ENCODE peak calls at places on chromosomes 3 and 15, in eight cellular contexts. W is GOT3, T is NCI-H2171 treated with DMSO at 0.1 percent for 48 hours, P is hippocampal formation, G is A673, L is endothelial cell of umbilical vein, Y is COR-L47, A is EL. D is an unnamed sample.

GRCh38 chr3:20772869-20773268 is 586.9 kb upstream of the SGO1 start:
- DNase-seq in W (no peak), T (no peak), P (no peak), G (no peak), L (no peak), Y (peak; percentile 2), A (no peak), D (no peak)

GRCh38 chr15:49330166-49330565 is 92.9 kb upstream of the FGF7 start:
- DNase-seq in W (no peak), T (no peak), P (no peak), G (no peak), L (no peak), Y (no peak), A (peak; percentile 8), D (no peak)

GRCh38 chr3:184181596-184181995 is 4.4 kb upstream of the ABCF3 start:
- DNase-seq in W (no peak), T (no peak), P (no peak), G (no peak), L (no peak), Y (no peak), A (no peak), D (no peak)

GRCh38 chr15:39942753-39943150 is 8.8 kb downstream of the EIF2AK4 start:
- DNase-seq in W (no peak), T (no peak), P (no peak), G (no peak), L (no peak), Y (no peak), A (no peak), D (no peak)

GRCh38 chr15:96887730-96888129 is 557.2 kb downstream of the NR2F2 start:
- DNase-seq in W (no peak), T (no peak), P (no peak), G (peak; percentile 76), L (peak; percentile 80), Y (no peak), A (peak; percentile 55), D (no peak)

GRCh38 chr15:57751177-57751800 is 44.8 kb downstream of the POLR2M start:
- DNase-seq in W (no peak), T (peak; percentile 20), P (no peak), G (peak; percentile 43), L (peak; percentile 72), Y (no peak), A (peak; percentile 59), D (no peak)

GRCh38 chr3:142209655-142210054 is 15.7 kb downstream of the GK5 start:
- DNase-seq in W (no peak), T (peak; percentile 79), P (no peak), G (peak; percentile 81), L (peak; percentile 84), Y (no peak), A (peak; percentile 71), D (no peak)

GRCh38 chr15:63528138-63528659 is 23.8 kb downstream of the USP3 start:
- DNase-seq in W (no peak), T (no peak), P (no peak), G (no peak), L (no peak), Y (no peak), A (peak; percentile 41), D (no peak)

GRCh38 chr3:142021127-142021526 is 128.2 kb downstream of the TFDP2 start:
- DNase-seq in W (no peak), T (no peak), P (no peak), G (no peak), L (no peak), Y (no peak), A (no peak), D (no peak)

GRCh38 chr3:13110678-13111116 is 37.5 kb upstream of the IQSEC1 start:
- DNase-seq in W (no peak), T (peak; percentile 71), P (no peak), G (no peak), L (no peak), Y (no peak), A (peak; percentile 69), D (peak; percentile 6)

GRCh38 chr3:172606021-172606420 is 82.8 kb upstream of the TNFSF10 start:
- DNase-seq in W (no peak), T (no peak), P (no peak), G (peak; percentile 31), L (peak; percentile 52), Y (no peak), A (peak; percentile 79), D (no peak)

GRCh38 chr3:9255976-9256375 is 6.5 kb upstream of the SRGAP3 start:
- DNase-seq in W (no peak), T (no peak), P (no peak), G (no peak), L (no peak), Y (no peak), A (no peak), D (no peak)

GRCh38 chr3:105377716-105378115 is 11.0 kb downstream of the ALCAM start:
- DNase-seq in W (no peak), T (no peak), P (no peak), G (no peak), L (no peak), Y (no peak), A (no peak), D (no peak)

GRCh38 chr15:58038426-58039106 is 26.9 kb downstream of the ALDH1A2 start:
- DNase-seq in W (no peak), T (peak; percentile 5), P (no peak), G (peak; percentile 35), L (peak; percentile 85), Y (peak; percentile 5), A (peak; percentile 45), D (no peak)

GRCh38 chr15:65494066-65494465 is 23.4 kb downstream of the DPP8 start:
- DNase-seq in W (no peak), T (no peak), P (no peak), G (no peak), L (no peak), Y (no peak), A (no peak), D (no peak)

GRCh38 chr3:3020209-3020608 is 90.0 kb downstream of the IL5RA start:
- DNase-seq in W (no peak), T (no peak), P (no peak), G (no peak), L (no peak), Y (no peak), A (no peak), D (no peak)

GRCh38 chr3:13015286-13016082 is 57.7 kb downstream of the IQSEC1 start:
- DNase-seq in W (no peak), T (no peak), P (no peak), G (no peak), L (no peak), Y (no peak), A (no peak), D (no peak)

GRCh38 chr15:29937956-29938355 is 115.7 kb upstream of the TJP1 start:
- DNase-seq in W (no peak), T (no peak), P (no peak), G (no peak), L (peak; percentile 27), Y (no peak), A (peak; percentile 78), D (no peak)

GRCh38 chr3:113573728-113574127 is 41.4 kb downstream of the SIDT1 start:
- DNase-seq in W (no peak), T (no peak), P (no peak), G (no peak), L (peak; percentile 4), Y (no peak), A (no peak), D (no peak)

GRCh38 chr3:178120367-178120766 is 415.9 kb upstream of the KCNMB2 start:
- DNase-seq in W (no peak), T (no peak), P (no peak), G (no peak), L (no peak), Y (no peak), A (no peak), D (no peak)

GRCh38 chr3:118144919-118145318 is 889.7 kb downstream of the IGSF11 start:
- DNase-seq in W (no peak), T (no peak), P (no peak), G (no peak), L (no peak), Y (peak; percentile 14), A (no peak), D (no peak)

GRCh38 chr15:89187301-89187700 is 34.1 kb downstream of the RLBP1 start:
- DNase-seq in W (no peak), T (no peak), P (no peak), G (no peak), L (no peak), Y (no peak), A (no peak), D (no peak)

GRCh38 chr15:79661411-79661810 is 229.3 kb downstream of the MINAR1 start:
- DNase-seq in W (no peak), T (no peak), P (no peak), G (no peak), L (no peak), Y (no peak), A (no peak), D (no peak)

GRCh38 chr15:31214158-31214863 is 112.3 kb upstream of the KLF13 start:
- DNase-seq in W (no peak), T (no peak), P (no peak), G (no peak), L (no peak), Y (no peak), A (no peak), D (no peak)

GRCh38 chr15:51380999-51381806 is 39.7 kb downstream of the GLDN start:
- DNase-seq in W (no peak), T (peak; percentile 34), P (peak; percentile 75), G (peak; percentile 62), L (peak; percentile 67), Y (peak; percentile 87), A (peak; percentile 77), D (no peak)

GRCh38 chr3:171255236-171255806 is 204.9 kb downstream of the TNIK start:
- DNase-seq in W (no peak), T (no peak), P (no peak), G (no peak), L (no peak), Y (no peak), A (no peak), D (no peak)

GRCh38 chr15:42772901-42773300 is 36.0 kb upstream of the CDAN1 start:
- DNase-seq in W (no peak), T (no peak), P (no peak), G (no peak), L (no peak), Y (no peak), A (no peak), D (no peak)

GRCh38 chr15:99708563-99708962 is 24.7 kb downstream of the LYSMD4 start:
- DNase-seq in W (no peak), T (no peak), P (no peak), G (peak; percentile 44), L (peak; percentile 93), Y (no peak), A (peak; percentile 95), D (peak; percentile 77)

GRCh38 chr3:67647390-67647878 is 7.0 kb downstream of the SUCLG2 start:
- DNase-seq in W (no peak), T (no peak), P (no peak), G (no peak), L (peak; percentile 44), Y (no peak), A (peak; percentile 99), D (peak; percentile 16)

GRCh38 chr15:70569718-70570231 is 193.6 kb downstream of the UACA start:
- DNase-seq in W (no peak), T (peak; percentile 61), P (no peak), G (no peak), L (no peak), Y (no peak), A (no peak), D (no peak)

GRCh38 chr15:25727116-25727515 is 136.0 kb downstream of the ATP10A start:
- DNase-seq in W (no peak), T (no peak), P (no peak), G (no peak), L (no peak), Y (no peak), A (no peak), D (no peak)